ENCODE peak calls at places on chromosomes 7 and 10, in four cellular contexts. S is RWPE1, D is choroid plexus epithelial cell, R is AG10803. U is an unnamed sample.

GRCh38 chr7:113370910-113371309 is 252.6 kb upstream of the SMIM30 start:
- DNase-seq in S (no peak), D (no peak), R (no peak), U (no peak)

GRCh38 chr10:33819206-33819605 is 484.7 kb upstream of the NRP1 start:
- DNase-seq in S (no peak), D (no peak), R (peak), U (no peak)

GRCh38 chr7:23184709-23185354 is 3.0 kb downstream of the NUP42 start:
- DNase-seq in S (peak), D (peak), R (peak), U (peak)

GRCh38 chr10:23534761-23535160 is 95.9 kb downstream of the OTUD1 start:
- DNase-seq in S (no peak), D (no peak), R (no peak), U (no peak)

GRCh38 chr10:71726673-71727428 is 7.3 kb upstream of the C10orf105 start:
- DNase-seq in S (no peak), D (no peak), R (no peak), U (no peak)

GRCh38 chr7:158384746-158385145 is 202.9 kb downstream of the PTPRN2 start:
- DNase-seq in S (no peak), D (no peak), R (no peak), U (no peak)

GRCh38 chr10:119341236-119342016 is 134.1 kb downstream of the GRK5 start:
- DNase-seq in S (peak), D (peak), R (peak), U (peak)

GRCh38 chr7:105940111-105940510 is 23.0 kb upstream of the CDHR3 start:
- DNase-seq in S (no peak), D (no peak), R (no peak), U (no peak)

GRCh38 chr7:151725844-151726770 is 150.8 kb downstream of the PRKAG2 start:
- DNase-seq in S (no peak), D (no peak), R (no peak), U (no peak)

GRCh38 chr7:129724796-129725195 is 113.3 kb downstream of the NRF1 start:
- DNase-seq in S (no peak), D (no peak), R (no peak), U (no peak)

DNA sequence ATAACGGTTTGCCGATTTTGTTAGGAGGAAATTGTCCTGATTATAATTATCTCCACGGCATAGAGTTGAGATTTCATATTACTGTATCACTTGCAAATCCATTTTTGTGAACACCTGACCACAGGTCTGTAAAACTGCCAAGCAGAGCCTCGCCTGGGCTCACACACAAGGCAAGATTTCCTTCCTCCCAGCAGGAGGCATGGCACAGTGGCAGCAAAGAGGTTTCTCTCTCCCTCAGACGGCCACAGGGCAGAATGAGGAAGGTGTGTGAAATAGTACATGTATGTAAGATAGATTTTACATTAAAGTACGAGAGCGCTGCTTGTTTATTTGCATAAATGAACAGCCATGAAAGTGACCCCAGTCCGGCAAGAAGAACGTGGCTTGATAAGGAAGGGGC is 130.1 kb downstream of the CELF2 start:
- DNase-seq in S (no peak), D (no peak), R (no peak), U (no peak)
- TF ChIP-seq CTCF in S (no peak), D (no peak), R (no peak), U (no peak)

GRCh38 chr7:67625257-67625713 is 628.7 kb downstream of the TYW1 start:
- DNase-seq in S (peak), D (peak), R (peak), U (no peak)
- TF ChIP-seq CTCF in S (peak), D (peak), R (peak), U (peak)

GRCh38 chr7:84999450-84999849 is 187.4 kb downstream of the SEMA3D start:
- DNase-seq in S (no peak), D (no peak), R (no peak), U (no peak)

GRCh38 chr7:84997626-84998025 is 189.2 kb downstream of the SEMA3D start:
- DNase-seq in S (no peak), D (no peak), R (no peak), U (no peak)

GRCh38 chr7:85000973-85001372 is 185.9 kb downstream of the SEMA3D start:
- DNase-seq in S (no peak), D (no peak), R (no peak), U (no peak)

GRCh38 chr7:85001493-85002345 is 185.1 kb downstream of the SEMA3D start:
- DNase-seq in S (no peak), D (peak), R (no peak), U (no peak)

DNA sequence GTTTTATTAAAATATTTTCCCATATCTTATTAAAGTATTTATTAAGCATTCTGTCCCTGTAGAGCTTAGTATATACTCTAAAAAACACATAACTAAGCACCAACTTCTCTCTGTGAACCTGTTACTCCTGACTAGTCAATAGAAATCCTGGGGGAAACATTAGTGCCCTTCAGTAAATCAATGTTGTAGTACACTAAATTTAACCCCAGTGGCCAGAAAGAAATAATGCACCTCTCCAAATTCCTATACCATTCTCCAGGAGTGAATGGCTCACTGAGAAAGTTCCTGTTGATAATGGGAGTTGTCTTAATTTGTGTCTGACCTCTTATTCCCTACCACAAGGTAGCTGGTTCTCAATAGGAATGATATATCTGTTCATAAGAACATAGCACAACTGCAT is 188.2 kb downstream of the SEMA3D start:
- DNase-seq in S (no peak), D (no peak), R (no peak), U (no peak)
- TF ChIP-seq CTCF in S (no peak), D (no peak), R (no peak), U (no peak)

GRCh38 chr10:27815261-27815660 is 69.6 kb upstream of the MKX start:
- DNase-seq in S (no peak), D (no peak), R (peak), U (no peak)
- TF ChIP-seq CTCF in S (no peak), D (no peak), R (no peak), U (no peak)

GRCh38 chr7:34389332-34390078 is 268.5 kb upstream of the NPSR1 start:
- DNase-seq in S (no peak), D (no peak), R (no peak), U (no peak)
- TF ChIP-seq CTCF in S (no peak), D (no peak), R (no peak), U (no peak)

DNA sequence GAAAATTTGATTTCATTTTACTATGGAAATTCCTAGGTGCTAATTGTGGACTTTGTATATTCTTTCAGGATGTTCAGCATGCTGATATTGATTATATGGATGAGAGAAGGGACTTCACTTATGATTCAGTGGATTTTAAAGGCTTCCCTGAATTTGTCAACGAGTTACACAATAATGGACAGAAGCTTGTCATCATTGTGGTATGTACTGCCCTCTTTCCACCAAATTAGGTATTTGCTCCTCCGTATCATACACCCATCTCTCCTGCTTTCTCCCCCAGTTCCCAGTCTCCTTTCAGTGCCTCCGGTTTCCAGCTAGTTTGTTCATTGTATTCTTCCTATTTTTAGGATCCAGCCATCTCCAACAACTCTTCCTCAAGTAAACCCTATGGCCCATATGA is 34.6 kb downstream of the MGAM start:
- DNase-seq in S (peak), D (peak), R (peak), U (peak)
- TF ChIP-seq CTCF in S (no peak), D (peak), R (no peak), U (peak)

GRCh38 chr7:84838857-84839256 is 348.0 kb downstream of the SEMA3D start:
- DNase-seq in S (no peak), D (no peak), R (no peak), U (no peak)
- TF ChIP-seq CTCF in S (no peak), D (no peak), R (no peak), U (no peak)

U was measured in MCF 10A.